ENCODE peak calls at places on chromosomes 7 and 10, in four cellular contexts. N is cardiac fibroblast, X is ovary, F is body of pancreas. Q is an unnamed sample.

GRCh38 chr7:12771378-12771877 is 84.0 kb downstream of the ARL4A start:
- DNase-seq in N (peak; percentile 56), X (no peak), F (peak; percentile 48), Q (peak; percentile 25)

GRCh38 chr10:78223088-78223487 is 189.4 kb downstream of the RPS24 start:
- DNase-seq in N (no peak), X (no peak), F (no peak), Q (no peak)

GRCh38 chr7:98075801-98076200 is 30.9 kb upstream of the LMTK2 start:
- DNase-seq in N (no peak), X (no peak), F (no peak), Q (no peak)

GRCh38 chr10:63753807-63754206 is 232.6 kb downstream of the REEP3 start:
- DNase-seq in N (no peak), X (no peak), F (no peak), Q (no peak)

GRCh38 chr7:92740713-92741126 is 95.7 kb downstream of the CDK6 start:
- DNase-seq in N (peak; percentile 61), X (no peak), F (no peak), Q (peak; percentile 91)

GRCh38 chr10:5442056-5442989 is 30.0 kb downstream of the NET1 start:
- DNase-seq in N (peak; percentile 69), X (no peak), F (peak; percentile 56), Q (peak; percentile 71)

GRCh38 chr7:39504963-39505362 is 61.2 kb upstream of the YAE1 start:
- DNase-seq in N (peak; percentile 15), X (no peak), F (peak; percentile 14), Q (peak; percentile 52)

GRCh38 chr7:132249591-132249971 is 326.7 kb downstream of the PLXNA4 start:
- DNase-seq in N (peak; percentile 23), X (no peak), F (no peak), Q (peak; percentile 18)

GRCh38 chr10:133445751-133446708 is 7.7 kb upstream of the SCART1 start:
- DNase-seq in N (no peak), X (no peak), F (no peak), Q (no peak)

GRCh38 chr10:70348228-70348850 is 34.1 kb downstream of the LRRC20 start:
- DNase-seq in N (peak; percentile 56), X (peak; percentile 65), F (peak; percentile 35), Q (peak; percentile 59)

GRCh38 chr10:83820033-83820432 is 319.3 kb upstream of the GHITM start:
- DNase-seq in N (peak; percentile 82), X (no peak), F (no peak), Q (no peak)

GRCh38 chr10:128065881-128066534 is 60.2 kb downstream of the MKI67 start:
- DNase-seq in N (no peak), X (no peak), F (no peak), Q (no peak)

GRCh38 chr10:124639646-124640045 is 104.5 kb downstream of the FAM53B start:
- DNase-seq in N (no peak), X (no peak), F (no peak), Q (no peak)

GRCh38 chr10:27581225-27581624 is 77.1 kb downstream of the RAB18 start:
- DNase-seq in N (no peak), X (no peak), F (no peak), Q (no peak)

GRCh38 chr10:22713853-22714523 is 390 bp downstream of the PIP4K2A start:
- DNase-seq in N (peak; percentile 35), X (no peak), F (peak; percentile 22), Q (peak; percentile 36)

GRCh38 chr7:91436655-91437054 is 172.4 kb downstream of the FZD1 start:
- DNase-seq in N (no peak), X (no peak), F (no peak), Q (no peak)

GRCh38 chr7:2774935-2775334 is 69.2 kb downstream of the GNA12 start:
- DNase-seq in N (no peak), X (no peak), F (no peak), Q (no peak)

GRCh38 chr7:157679607-157680006 is 342.8 kb downstream of the DNAJB6 start:
- DNase-seq in N (no peak), X (no peak), F (no peak), Q (peak; percentile 14)

GRCh38 chr10:61664985-61665384 is 2.3 kb downstream of the CABCOCO1 start:
- DNase-seq in N (no peak), X (no peak), F (no peak), Q (no peak)

GRCh38 chr10:22280078-22280477 is 36.1 kb upstream of the COMMD3 start:
- DNase-seq in N (no peak), X (no peak), F (no peak), Q (no peak)

GRCh38 chr10:119441151-119441821 is 101.2 kb downstream of the RGS10 start:
- DNase-seq in N (peak; percentile 95), X (peak; percentile 79), F (no peak), Q (peak; percentile 85)

GRCh38 chr10:102065561-102066420 is 642 bp downstream of the HPS6 start:
- DNase-seq in N (peak; percentile 32), X (peak; percentile 70), F (peak; percentile 44), Q (peak; percentile 28)

GRCh38 chr7:29885626-29886025 is 79.3 kb downstream of the WIPF3 start:
- DNase-seq in N (no peak), X (no peak), F (no peak), Q (no peak)

DNA sequence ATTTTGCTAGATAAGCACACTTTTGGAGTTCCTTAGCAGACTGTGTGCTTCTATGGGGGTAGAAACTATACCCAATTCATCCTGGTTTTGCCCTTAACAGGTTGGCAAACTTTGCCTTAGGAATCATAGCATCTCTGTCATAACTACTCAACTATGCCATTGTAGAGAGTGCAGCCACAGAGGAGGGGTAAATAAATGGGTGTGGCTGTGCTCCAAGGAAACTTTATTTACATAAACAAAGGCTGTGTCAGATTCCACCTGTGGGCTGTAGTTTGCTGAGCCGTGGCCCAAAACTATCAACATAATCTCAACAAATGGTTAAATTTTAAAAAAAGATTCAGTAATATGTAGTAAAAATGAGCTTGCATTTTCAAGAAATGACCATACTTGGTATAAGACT is 51.6 kb upstream of the LAMB1 start:
- DNase-seq in N (no peak), X (no peak), F (no peak), Q (no peak)
- TF ChIP-seq CTCF in N (no peak), X (no peak), F (no peak), Q (no peak)

GRCh38 chr10:58950618-58951017 is 225.8 kb upstream of the PHYHIPL start:
- DNase-seq in N (no peak), X (no peak), F (no peak), Q (peak; percentile 51)
- H3K4me3 ChIP-seq in N (no peak overlapping the region), X (no peak overlapping the region), F (no peak overlapping the region), Q (no peak overlapping the region)

GRCh38 chr10:15244635-15245197 is 76.2 kb upstream of the NMT2 start:
- DNase-seq in N (no peak), X (no peak), F (no peak), Q (no peak)

DNA sequence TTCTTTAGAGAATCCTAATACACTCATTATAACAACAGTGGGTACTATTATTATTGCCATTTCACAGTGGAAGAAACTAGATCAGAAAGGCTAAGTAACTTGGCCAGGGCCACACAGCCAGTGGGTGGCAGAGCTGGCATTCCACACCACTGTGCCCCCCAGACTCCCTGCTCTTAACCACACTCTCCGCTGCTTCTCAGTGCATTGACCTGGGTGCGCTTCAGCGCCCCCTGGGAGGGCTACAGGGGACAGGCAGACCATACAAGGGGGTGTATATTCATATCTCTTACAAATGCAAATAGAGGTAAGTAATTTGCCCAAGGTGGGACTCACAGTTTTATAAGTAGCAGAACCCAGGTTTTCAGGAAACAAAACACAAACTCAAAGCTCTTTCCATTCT is 77.0 kb upstream of the NMT2 start:
- DNase-seq in N (peak; percentile 26), X (no peak), F (no peak), Q (peak; percentile 28)
- TF ChIP-seq CTCF in N (peak; percentile 30), X (no peak), F (no peak), Q (peak; percentile 61)

GRCh38 chr7:712601-713457 is 13.7 kb upstream of the DNAAF5 start:
- DNase-seq in N (no peak), X (peak; percentile 60), F (no peak), Q (no peak)
- H3K4me3 ChIP-seq in N (peak overlapping the region; percentile 36), X (peak overlapping the region; percentile 52), F (no peak overlapping the region), Q (peak overlapping the region; percentile 33)

DNA sequence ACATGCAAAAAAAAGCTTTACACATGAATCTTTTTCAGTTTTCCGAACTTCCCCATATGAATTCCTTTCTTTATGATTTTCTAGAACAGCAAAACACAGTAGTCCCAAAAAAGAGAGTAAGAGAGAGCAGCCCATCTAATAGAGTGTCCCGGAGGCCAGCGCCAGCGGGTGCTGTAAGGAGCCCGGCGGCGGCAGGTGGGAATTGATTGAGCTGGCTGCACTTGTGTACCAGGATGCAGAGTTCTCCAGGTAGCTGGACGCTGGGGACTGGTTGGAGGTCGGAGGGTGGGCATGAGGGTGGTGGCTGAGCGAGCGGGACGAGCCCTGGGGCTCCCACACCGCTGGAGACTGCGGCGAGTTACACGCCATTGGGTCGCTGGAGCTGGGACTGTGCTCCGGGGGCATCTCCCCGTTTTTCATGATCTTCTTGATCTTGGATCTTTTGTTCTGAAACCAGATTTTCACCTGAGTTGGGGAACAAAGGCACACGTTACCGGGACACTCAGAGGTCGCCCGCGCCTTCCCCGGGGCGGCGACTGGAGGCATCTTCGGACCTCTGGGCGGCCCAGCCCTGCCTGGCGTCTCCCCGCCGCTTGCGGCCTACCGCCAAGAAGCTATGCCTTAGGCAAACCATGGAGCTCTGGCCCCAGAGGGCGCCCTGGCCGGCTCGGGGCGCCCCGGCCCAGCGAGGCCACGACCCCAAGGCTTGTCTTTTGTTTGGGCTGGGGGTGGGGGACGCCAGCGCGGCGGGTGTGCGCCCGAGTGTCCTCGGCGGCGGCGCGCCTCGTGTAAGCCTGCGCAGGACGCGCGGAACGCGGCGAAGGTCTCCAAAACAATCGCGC is 3.8 kb downstream of the DLX5 start:
- DNase-seq in N (no peak), X (no peak), F (no peak), Q (no peak)
- TF ChIP-seq CTCF in N (no peak), X (no peak), F (no peak), Q (no peak)

GRCh38 chr7:94511763-94512162 is 2.2 kb downstream of the CASD1 start:
- DNase-seq in N (no peak), X (no peak), F (no peak), Q (peak; percentile 5)
- H3K4me3 ChIP-seq in N (no peak overlapping the region), X (no peak overlapping the region), F (no peak overlapping the region), Q (no peak overlapping the region)

DNA sequence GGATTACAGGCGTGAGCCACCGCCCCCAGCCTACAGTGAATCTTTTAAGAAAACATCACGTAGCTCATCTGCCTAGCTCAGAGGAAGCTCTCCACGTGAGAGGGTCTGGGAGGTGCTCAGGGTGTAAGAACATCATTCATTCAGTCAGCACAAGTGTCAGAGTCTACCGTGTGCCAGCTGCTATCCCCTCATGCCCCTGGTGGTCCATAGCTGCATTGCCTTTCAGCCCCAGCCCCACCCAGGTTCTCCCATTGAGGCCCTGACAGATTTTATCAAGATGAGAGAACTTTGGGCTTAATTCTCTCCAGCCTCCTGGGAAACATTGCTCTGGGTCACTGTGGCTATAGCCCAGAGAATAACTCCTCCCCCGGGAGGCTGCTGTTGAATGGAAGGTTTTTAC is 45.1 kb downstream of the ZNF503 start:
- DNase-seq in N (no peak), X (no peak), F (no peak), Q (no peak)
- TF ChIP-seq CTCF in N (no peak), X (no peak), F (no peak), Q (no peak)

Q was measured in choroid plexus epithelial cell.